ENCODE peak calls at places on chromosomes 13 and 19, in ten cellular contexts. D, W, F, P, L, C, E, K, I and N are unnamed samples.

GRCh38 chr19:5588441-5588840 is 20.7 kb upstream of the TINCR start:
- DNase-seq in F (no peak), E (no peak), W (no peak), K (no peak), I (no peak), C (no peak), P (no peak), D (no peak), L (no peak), N (no peak)

GRCh38 chr13:101925731-101926130 is 473.3 kb downstream of the ITGBL1 start:
- DNase-seq in W (no peak), P (peak), D (no peak), K (peak), I (no peak), F (no peak), C (no peak), L (no peak), E (no peak), N (no peak)

GRCh38 chr19:38252935-38253691 is 3.1 kb downstream of the PPP1R14A start:
- DNase-seq in C (peak), D (no peak), E (peak), K (no peak), W (no peak), F (no peak), P (no peak), I (no peak), L (no peak), N (peak)

GRCh38 chr19:15769586-15769985 is 17.9 kb upstream of the OR10H5 start:
- DNase-seq in P (no peak), D (no peak), W (no peak), E (no peak), C (no peak), L (no peak), K (no peak), I (no peak), F (no peak), N (peak)

GRCh38 chr13:107117327-107118012 is 549.5 kb upstream of the ARGLU1 start:
- DNase-seq in D (no peak), C (no peak), I (no peak), F (no peak), P (no peak), E (no peak), L (no peak), K (peak), W (no peak), N (no peak)

GRCh38 chr19:38929929-38930775 is at the start of gene SARS2:
- DNase-seq in E (peak), K (peak), I (peak), F (peak), D (peak), L (peak), W (peak), C (peak), P (peak), N (peak)

GRCh38 chr19:10379880-10380310 is 477 bp downstream of the TYK2 start:
- DNase-seq in D (peak), K (peak), F (no peak), E (peak), P (no peak), I (no peak), L (no peak), W (no peak), C (no peak), N (no peak)

GRCh38 chr13:78777973-78778372 is 119.0 kb upstream of the OBI1 start:
- DNase-seq in P (no peak), F (no peak), D (no peak), W (no peak), L (no peak), I (no peak), E (no peak), C (no peak), K (no peak), N (peak)

GRCh38 chr19:6044056-6044805 is 66.1 kb downstream of the RFX2 start:
- DNase-seq in L (no peak), K (no peak), I (no peak), W (peak), C (no peak), D (no peak), P (no peak), F (no peak), E (no peak), N (no peak)

GRCh38 chr13:22061371-22061805 is 390.5 kb downstream of the FGF9 start:
- DNase-seq in P (no peak), L (no peak), D (no peak), I (peak), C (no peak), F (no peak), W (no peak), E (peak), K (no peak), N (no peak)

GRCh38 chr13:21079206-21079605 is 17.8 kb upstream of the LATS2 start:
- DNase-seq in D (no peak), W (no peak), F (no peak), P (no peak), C (no peak), E (no peak), I (no peak), K (no peak), L (no peak), N (no peak)

GRCh38 chr19:35309481-35310279 is 17.7 kb downstream of the MAG start:
- DNase-seq in K (no peak), P (no peak), L (no peak), D (no peak), I (no peak), F (no peak), C (peak), E (no peak), W (no peak), N (no peak)

GRCh38 chr13:113074401-113074800 is 31.2 kb upstream of the F7 start:
- DNase-seq in W (no peak), E (no peak), C (no peak), F (no peak), P (no peak), K (no peak), D (no peak), L (no peak), I (no peak), N (no peak)

GRCh38 chr13:20847298-20847697 is 55.2 kb downstream of the XPO4 start:
- DNase-seq in E (no peak), P (no peak), I (no peak), K (no peak), L (no peak), C (no peak), W (no peak), F (no peak), D (no peak), N (peak)

GRCh38 chr13:63012016-63012415 is 1596.4 kb upstream of the PCDH20 start:
- DNase-seq in W (no peak), K (no peak), L (no peak), E (no peak), P (no peak), I (no peak), F (no peak), D (no peak), C (no peak), N (peak)

GRCh38 chr13:78978381-78978998 is 319.5 kb upstream of the OBI1 start:
- DNase-seq in W (no peak), P (peak), C (peak), E (peak), D (peak), L (peak), I (peak), F (peak), K (peak), N (peak)

GRCh38 chr13:65789815-65790214 is 1440.3 kb downstream of the PCDH9 start:
- DNase-seq in L (no peak), K (no peak), P (no peak), W (no peak), C (no peak), F (no peak), D (peak), I (no peak), E (no peak), N (no peak)

GRCh38 chr13:97914537-97914936 is 38.9 kb upstream of the IPO5 start:
- DNase-seq in I (no peak), E (no peak), F (no peak), P (no peak), D (peak), L (no peak), C (no peak), W (no peak), K (no peak), N (no peak)